ENCODE peak calls at places on chromosomes 1 and 21, in four cellular contexts. One of them, this sample, is unnamed.

GRCh38 chr21:42222821-42223390 is 4.0 kb downstream of the ABCG1 start:
- DNase-seq in mesothelial cell of epicardium: no peak
- DNase-seq in body of pancreas: no peak
- DNase-seq in BE2C: no peak
- DNase-seq in this sample: no peak

GRCh38 chr21:19853061-19853460 is 1145.1 kb upstream of the NCAM2 start:
- DNase-seq in mesothelial cell of epicardium: no peak
- DNase-seq in body of pancreas: no peak
- DNase-seq in BE2C: no peak
- DNase-seq in this sample: no peak

GRCh38 chr1:240582953-240583352 is 29.0 kb downstream of the GREM2 start:
- DNase-seq in mesothelial cell of epicardium: no peak
- DNase-seq in body of pancreas: no peak
- DNase-seq in BE2C: no peak
- DNase-seq in this sample: no peak

GRCh38 chr1:6686294-6686693 is 15.3 kb downstream of the DNAJC11 start:
- DNase-seq in mesothelial cell of epicardium: no peak
- DNase-seq in body of pancreas: no peak
- DNase-seq in BE2C: no peak
- DNase-seq in this sample: no peak

GRCh38 chr1:212430955-212431394 is 1.7 kb upstream of the NENF start:
- DNase-seq in mesothelial cell of epicardium: no peak
- DNase-seq in body of pancreas: no peak
- DNase-seq in BE2C: no peak
- DNase-seq in this sample: no peak

GRCh38 chr1:99496067-99496466 is 149.8 kb upstream of the PALMD start:
- DNase-seq in mesothelial cell of epicardium: no peak
- DNase-seq in body of pancreas: no peak
- DNase-seq in BE2C: no peak
- DNase-seq in this sample: no peak

GRCh38 chr1:205954819-205955404 is 11.7 kb upstream of the SLC26A9 start:
- DNase-seq in mesothelial cell of epicardium: no peak
- DNase-seq in body of pancreas: peak; percentile 60
- DNase-seq in BE2C: no peak
- DNase-seq in this sample: no peak

GRCh38 chr1:150836129-150836773 is 28.2 kb upstream of the CTSK start:
- DNase-seq in mesothelial cell of epicardium: no peak
- DNase-seq in body of pancreas: peak; percentile 9
- DNase-seq in BE2C: no peak
- DNase-seq in this sample: no peak

GRCh38 chr1:3072178-3072947 is 3.4 kb downstream of the PRDM16 start:
- DNase-seq in mesothelial cell of epicardium: no peak
- DNase-seq in body of pancreas: peak; percentile 28
- DNase-seq in BE2C: no peak
- DNase-seq in this sample: no peak

GRCh38 chr21:35987475-35987874 is 72.9 kb downstream of the SETD4 start:
- DNase-seq in mesothelial cell of epicardium: no peak
- DNase-seq in body of pancreas: no peak
- DNase-seq in BE2C: no peak
- DNase-seq in this sample: no peak

GRCh38 chr1:115426271-115426771 is 88.3 kb upstream of the NGF start:
- DNase-seq in mesothelial cell of epicardium: no peak
- DNase-seq in body of pancreas: peak; percentile 60
- DNase-seq in BE2C: no peak
- DNase-seq in this sample: no peak

GRCh38 chr1:95035536-95035935 is 37.2 kb downstream of the ALG14 start:
- DNase-seq in mesothelial cell of epicardium: no peak
- DNase-seq in body of pancreas: no peak
- DNase-seq in BE2C: no peak
- DNase-seq in this sample: no peak

GRCh38 chr1:30120268-30121000 is 603.0 kb downstream of the MATN1 start:
- DNase-seq in mesothelial cell of epicardium: no peak
- DNase-seq in body of pancreas: no peak
- DNase-seq in BE2C: no peak
- DNase-seq in this sample: no peak

GRCh38 chr1:33515607-33516006 is 43.2 kb downstream of the ZSCAN20 start:
- DNase-seq in mesothelial cell of epicardium: no peak
- DNase-seq in body of pancreas: no peak
- DNase-seq in BE2C: no peak
- DNase-seq in this sample: no peak

GRCh38 chr1:222928212-222928611 is 113.4 kb downstream of the DISP1 start:
- DNase-seq in mesothelial cell of epicardium: peak; percentile 42
- DNase-seq in body of pancreas: peak; percentile 79
- DNase-seq in BE2C: peak; percentile 20
- DNase-seq in this sample: no peak

GRCh38 chr1:200150721-200151120 is 123.2 kb downstream of the NR5A2 start:
- DNase-seq in mesothelial cell of epicardium: no peak
- DNase-seq in body of pancreas: no peak
- DNase-seq in BE2C: peak; percentile 15
- DNase-seq in this sample: no peak

GRCh38 chr1:18820791-18821641 is 38.4 kb downstream of the TAS1R2 start:
- DNase-seq in mesothelial cell of epicardium: peak; percentile 93
- DNase-seq in body of pancreas: peak; percentile 77
- DNase-seq in BE2C: peak; percentile 69
- DNase-seq in this sample: peak; percentile 85

GRCh38 chr1:197696372-197696771 is 78.9 kb downstream of the DENND1B start:
- DNase-seq in mesothelial cell of epicardium: no peak
- DNase-seq in body of pancreas: no peak
- DNase-seq in BE2C: no peak
- DNase-seq in this sample: no peak

GRCh38 chr1:183461350-183461749 is 10.9 kb upstream of the SMG7 start:
- DNase-seq in mesothelial cell of epicardium: no peak
- DNase-seq in body of pancreas: peak; percentile 37
- DNase-seq in BE2C: no peak
- DNase-seq in this sample: no peak

GRCh38 chr1:212915245-212916091 is 34.9 kb upstream of the VASH2 start:
- DNase-seq in mesothelial cell of epicardium: peak; percentile 72
- DNase-seq in body of pancreas: peak; percentile 23
- DNase-seq in BE2C: peak; percentile 76
- DNase-seq in this sample: no peak

GRCh38 chr1:9732123-9732971 is 80.8 kb downstream of the PIK3CD start:
- DNase-seq in mesothelial cell of epicardium: no peak
- DNase-seq in body of pancreas: no peak
- DNase-seq in BE2C: no peak
- DNase-seq in this sample: no peak

GRCh38 chr1:184838374-184838995 is 83.8 kb upstream of the EDEM3 start:
- DNase-seq in mesothelial cell of epicardium: no peak
- DNase-seq in body of pancreas: peak; percentile 72
- DNase-seq in BE2C: no peak
- DNase-seq in this sample: no peak

GRCh38 chr1:145960468-145961108 is 2.8 kb upstream of the LIX1L start:
- DNase-seq in mesothelial cell of epicardium: peak; percentile 78
- DNase-seq in body of pancreas: peak; percentile 77
- DNase-seq in BE2C: peak; percentile 94
- DNase-seq in this sample: peak; percentile 80

GRCh38 chr1:226628624-226629155 is 80.1 kb downstream of the STUM start:
- DNase-seq in mesothelial cell of epicardium: no peak
- DNase-seq in body of pancreas: no peak
- DNase-seq in BE2C: no peak
- DNase-seq in this sample: no peak

GRCh38 chr1:168709896-168710305 is 19.1 kb downstream of the DPT start:
- DNase-seq in mesothelial cell of epicardium: no peak
- DNase-seq in body of pancreas: no peak
- DNase-seq in BE2C: no peak
- DNase-seq in this sample: no peak

GRCh38 chr1:12196641-12197482 is 30.1 kb downstream of the TNFRSF1B start:
- DNase-seq in mesothelial cell of epicardium: no peak
- DNase-seq in body of pancreas: peak; percentile 69
- DNase-seq in BE2C: peak; percentile 40
- DNase-seq in this sample: no peak

GRCh38 chr1:230276401-230276800 is 149.7 kb downstream of the PGBD5 start:
- DNase-seq in mesothelial cell of epicardium: peak; percentile 27
- DNase-seq in body of pancreas: no peak
- DNase-seq in BE2C: no peak
- DNase-seq in this sample: no peak

GRCh38 chr1:30535595-30536325 is 187.6 kb downstream of the MATN1 start:
- DNase-seq in mesothelial cell of epicardium: no peak
- DNase-seq in body of pancreas: no peak
- DNase-seq in BE2C: no peak
- DNase-seq in this sample: no peak

GRCh38 chr1:182713492-182713891 is 29.1 kb upstream of the RGS8 start:
- DNase-seq in mesothelial cell of epicardium: no peak
- DNase-seq in body of pancreas: no peak
- DNase-seq in BE2C: no peak
- DNase-seq in this sample: no peak

GRCh38 chr1:37474697-37475379 is 458 bp downstream of the ZC3H12A start:
- DNase-seq in mesothelial cell of epicardium: no peak
- DNase-seq in body of pancreas: peak; percentile 42
- DNase-seq in BE2C: no peak
- DNase-seq in this sample: no peak

GRCh38 chr1:198850196-198850595 is 211.4 kb downstream of the PTPRC start:
- DNase-seq in mesothelial cell of epicardium: no peak
- DNase-seq in body of pancreas: no peak
- DNase-seq in BE2C: no peak
- DNase-seq in this sample: no peak

GRCh38 chr1:234987415-234988159 is 141.1 kb downstream of the TOMM20 start:
- DNase-seq in mesothelial cell of epicardium: peak; percentile 62
- DNase-seq in body of pancreas: peak; percentile 80
- DNase-seq in BE2C: no peak
- DNase-seq in this sample: no peak

GRCh38 chr1:245116131-245116530 is 38.7 kb upstream of the KIF26B start:
- DNase-seq in mesothelial cell of epicardium: no peak
- DNase-seq in body of pancreas: no peak
- DNase-seq in BE2C: no peak
- DNase-seq in this sample: no peak

GRCh38 chr1:155931332-155932038 is 2.7 kb downstream of the KHDC4 start:
- DNase-seq in mesothelial cell of epicardium: no peak
- DNase-seq in body of pancreas: no peak
- DNase-seq in BE2C: no peak
- DNase-seq in this sample: no peak

GRCh38 chr1:102941364-102941947 is 166.9 kb downstream of the COL11A1 start:
- DNase-seq in mesothelial cell of epicardium: no peak
- DNase-seq in body of pancreas: no peak
- DNase-seq in BE2C: no peak
- DNase-seq in this sample: no peak

GRCh38 chr1:188188317-188188716 is 1359.6 kb downstream of the PLA2G4A start:
- DNase-seq in mesothelial cell of epicardium: no peak
- DNase-seq in body of pancreas: no peak
- DNase-seq in BE2C: no peak
- DNase-seq in this sample: no peak
- TF ChIP-seq CTCF in mesothelial cell of epicardium: no peak
- TF ChIP-seq CTCF in body of pancreas: no peak
- TF ChIP-seq CTCF in BE2C: no peak
- TF ChIP-seq CTCF in this sample: no peak

DNA sequence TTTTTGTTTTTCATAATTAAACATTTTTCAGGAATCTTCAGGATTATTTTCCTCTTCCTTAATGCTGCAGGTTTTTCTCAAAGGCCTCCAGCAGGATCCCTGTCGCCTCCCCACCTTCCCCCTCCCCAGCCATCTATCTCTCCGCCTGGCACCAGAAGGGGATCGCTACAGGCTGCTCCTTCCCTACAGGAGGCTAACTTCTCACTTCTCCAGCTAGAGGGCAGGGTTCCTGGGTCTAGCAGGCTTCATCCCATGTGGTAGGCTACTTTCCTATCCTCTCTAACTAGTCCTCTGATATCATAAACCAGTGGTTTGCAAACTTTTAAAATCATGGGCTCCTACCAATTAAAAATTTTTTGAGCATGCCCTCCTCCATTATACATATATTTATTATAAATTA is 104.1 kb downstream of the KCNN3 start:
- DNase-seq in mesothelial cell of epicardium: no peak
- DNase-seq in body of pancreas: no peak
- DNase-seq in BE2C: peak; percentile 45
- DNase-seq in this sample: no peak
- TF ChIP-seq CTCF in mesothelial cell of epicardium: no peak
- TF ChIP-seq CTCF in body of pancreas: peak; percentile 22
- TF ChIP-seq CTCF in BE2C: peak; percentile 77
- TF ChIP-seq CTCF in this sample: peak; percentile 59

GRCh38 chr1:208083016-208083714 is 161.0 kb downstream of the PLXNA2 start:
- DNase-seq in mesothelial cell of epicardium: no peak
- DNase-seq in body of pancreas: no peak
- DNase-seq in BE2C: peak; percentile 54
- DNase-seq in this sample: no peak

GRCh38 chr1:208083715-208084085 is 160.5 kb downstream of the PLXNA2 start:
- DNase-seq in mesothelial cell of epicardium: no peak
- DNase-seq in body of pancreas: no peak
- DNase-seq in BE2C: no peak
- DNase-seq in this sample: no peak

GRCh38 chr1:208080396-208081276 is 163.5 kb downstream of the PLXNA2 start:
- DNase-seq in mesothelial cell of epicardium: no peak
- DNase-seq in body of pancreas: no peak
- DNase-seq in BE2C: no peak
- DNase-seq in this sample: no peak

GRCh38 chr1:208084220-208084619 is 160.0 kb downstream of the PLXNA2 start:
- DNase-seq in mesothelial cell of epicardium: no peak
- DNase-seq in body of pancreas: no peak
- DNase-seq in BE2C: no peak
- DNase-seq in this sample: no peak

GRCh38 chr1:208081972-208082371 is 162.2 kb downstream of the PLXNA2 start:
- DNase-seq in mesothelial cell of epicardium: no peak
- DNase-seq in body of pancreas: no peak
- DNase-seq in BE2C: no peak
- DNase-seq in this sample: no peak
- TF ChIP-seq CTCF in mesothelial cell of epicardium: no peak
- TF ChIP-seq CTCF in body of pancreas: no peak
- TF ChIP-seq CTCF in BE2C: peak; percentile 17
- TF ChIP-seq CTCF in this sample: peak; percentile 69

GRCh38 chr21:31786164-31786920 is 54.4 kb upstream of the SCAF4 start:
- DNase-seq in mesothelial cell of epicardium: no peak
- DNase-seq in body of pancreas: no peak
- DNase-seq in BE2C: no peak
- DNase-seq in this sample: no peak
- TF ChIP-seq CTCF in mesothelial cell of epicardium: peak; percentile 19
- TF ChIP-seq CTCF in body of pancreas: no peak
- TF ChIP-seq CTCF in BE2C: no peak
- TF ChIP-seq CTCF in this sample: no peak

GRCh38 chr1:220219865-220220698 is 52.2 kb downstream of the RAB3GAP2 start:
- DNase-seq in mesothelial cell of epicardium: no peak
- DNase-seq in body of pancreas: no peak
- DNase-seq in BE2C: no peak
- DNase-seq in this sample: no peak

GRCh38 chr1:220217383-220217988 is 54.8 kb downstream of the RAB3GAP2 start:
- DNase-seq in mesothelial cell of epicardium: no peak
- DNase-seq in body of pancreas: no peak
- DNase-seq in BE2C: no peak
- DNase-seq in this sample: no peak

GRCh38 chr1:220221670-220222069 is 50.6 kb downstream of the RAB3GAP2 start:
- DNase-seq in mesothelial cell of epicardium: no peak
- DNase-seq in body of pancreas: no peak
- DNase-seq in BE2C: no peak
- DNase-seq in this sample: no peak

GRCh38 chr1:220221269-220221668 is 51.0 kb downstream of the RAB3GAP2 start:
- DNase-seq in mesothelial cell of epicardium: no peak
- DNase-seq in body of pancreas: no peak
- DNase-seq in BE2C: no peak
- DNase-seq in this sample: no peak

DNA sequence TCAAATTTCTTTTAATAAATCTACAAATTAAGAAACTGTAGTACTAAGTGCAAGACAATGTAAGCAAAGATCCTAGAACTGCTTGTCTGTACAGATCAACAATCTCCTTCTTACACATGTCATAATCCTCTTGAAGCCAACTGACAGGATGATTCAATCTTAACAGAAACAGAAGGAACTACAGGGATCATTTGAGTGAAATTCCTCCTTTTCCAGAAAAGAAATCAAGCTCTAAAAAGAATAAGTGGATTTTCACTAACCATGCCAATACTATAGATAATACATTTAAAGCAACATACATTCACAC is 53.2 kb downstream of the RAB3GAP2 start:
- DNase-seq in mesothelial cell of epicardium: no peak
- DNase-seq in body of pancreas: no peak
- DNase-seq in BE2C: no peak
- DNase-seq in this sample: no peak
- TF ChIP-seq CTCF in mesothelial cell of epicardium: no peak
- TF ChIP-seq CTCF in body of pancreas: no peak
- TF ChIP-seq CTCF in BE2C: no peak
- TF ChIP-seq CTCF in this sample: no peak